ENCODE peak calls at places on chromosomes 7 and 10, in four cellular contexts. C is mesendoderm, R is endothelial cell of umbilical vein, O is neural crest cell. Z is an unnamed sample.

GRCh38 chr7:47314728-47315601 is 266.9 kb downstream of the TNS3 start:
- DNase-seq in C (peak), R (peak), O (no peak), Z (no peak)

GRCh38 chr7:92835851-92836488 is 403 bp downstream of the CDK6 start:
- DNase-seq in C (peak), R (no peak), O (no peak), Z (peak)

GRCh38 chr7:138204285-138204988 is 128.2 kb downstream of the AKR1D1 start:
- DNase-seq in C (no peak), R (peak), O (no peak), Z (no peak)

GRCh38 chr7:18016547-18017444 is 10.8 kb downstream of the PRPS1L1 start:
- DNase-seq in C (peak), R (no peak), O (no peak), Z (no peak)

GRCh38 chr10:119762805-119763798 is 37.3 kb downstream of the INPP5F start:
- DNase-seq in C (no peak), R (no peak), O (no peak), Z (no peak)

GRCh38 chr10:131920151-131920550 is 19.3 kb downstream of the PPP2R2D start:
- DNase-seq in C (no peak), R (no peak), O (no peak), Z (no peak)

GRCh38 chr7:24786941-24787340 is 29.7 kb upstream of the GSDME start:
- DNase-seq in C (peak), R (peak), O (no peak), Z (peak)

GRCh38 chr10:51832652-51833383 is 133.4 kb upstream of the CSTF2T start:
- DNase-seq in C (peak), R (peak), O (no peak), Z (peak)

GRCh38 chr7:4715385-4715770 is 33.3 kb downstream of the FOXK1 start:
- DNase-seq in C (no peak), R (no peak), O (no peak), Z (peak)

GRCh38 chr7:87424075-87424474 is 51.4 kb downstream of the ABCB4 start:
- DNase-seq in C (no peak), R (no peak), O (no peak), Z (no peak)

GRCh38 chr7:128410092-128410665 is 397 bp upstream of the IMPDH1 start:
- DNase-seq in C (peak), R (peak), O (no peak), Z (peak)

GRCh38 chr10:112246-112645 is 23.0 kb upstream of the ZMYND11 start:
- DNase-seq in C (no peak), R (no peak), O (no peak), Z (no peak)

GRCh38 chr10:77297370-77297692 is 340.3 kb downstream of the KCNMA1 start:
- DNase-seq in C (no peak), R (no peak), O (no peak), Z (peak)

GRCh38 chr10:36564433-36564832 is 561.0 kb upstream of the ANKRD30A start:
- DNase-seq in C (no peak), R (no peak), O (no peak), Z (no peak)

GRCh38 chr7:28419717-28420116 is 7.4 kb downstream of the CREB5 start:
- DNase-seq in C (no peak), R (no peak), O (no peak), Z (peak)

GRCh38 chr10:113386005-113386404 is 166.8 kb upstream of the HABP2 start:
- DNase-seq in C (no peak), R (peak), O (no peak), Z (peak)

GRCh38 chr10:47207280-47207613 is 92.8 kb upstream of the GDF10 start:
- DNase-seq in C (no peak), R (no peak), O (no peak), Z (no peak)

GRCh38 chr10:128078136-128078969 is 47.9 kb downstream of the MKI67 start:
- DNase-seq in C (peak), R (peak), O (peak), Z (no peak)

GRCh38 chr7:137454169-137455166 is 110.9 kb upstream of the PTN start:
- DNase-seq in C (peak), R (peak), O (no peak), Z (peak)

GRCh38 chr10:112307631-112308502 is 24.7 kb downstream of the TECTB start:
- DNase-seq in C (peak), R (peak), O (peak), Z (peak)

GRCh38 chr10:113094114-113094486 is 144.1 kb downstream of the TCF7L2 start:
- DNase-seq in C (no peak), R (peak), O (no peak), Z (peak)

GRCh38 chr10:29598861-29599311 is 35.9 kb downstream of the SVIL start:
- DNase-seq in C (no peak), R (no peak), O (no peak), Z (no peak)

GRCh38 chr10:102118867-102119266 is 1.3 kb downstream of the LDB1 start:
- DNase-seq in C (peak), R (peak), O (no peak), Z (peak)

GRCh38 chr7:23530355-23530754 is 1.4 kb downstream of the TRA2A start:
- DNase-seq in C (peak), R (peak), O (no peak), Z (peak)

GRCh38 chr7:28315565-28316420 is 96.5 kb upstream of the CREB5 start:
- DNase-seq in C (peak), R (no peak), O (no peak), Z (no peak)

GRCh38 chr10:32273326-32273725 is 73.6 kb downstream of the EPC1 start:
- DNase-seq in C (no peak), R (no peak), O (no peak), Z (no peak)

GRCh38 chr7:7765422-7765821 is 47.0 kb upstream of the RPA3 start:
- DNase-seq in C (no peak), R (no peak), O (no peak), Z (no peak)

GRCh38 chr7:156639426-156640256 is 933 bp upstream of the RNF32 start:
- DNase-seq in C (no peak), R (no peak), O (no peak), Z (peak)

GRCh38 chr10:17616403-17617030 is 657 bp downstream of the HACD1 start:
- DNase-seq in C (peak), R (peak), O (peak), Z (peak)

GRCh38 chr7:148815612-148816011 is 68.5 kb downstream of the EZH2 start:
- DNase-seq in C (no peak), R (no peak), O (no peak), Z (no peak)

GRCh38 chr7:100731937-100732636 is 1.3 kb upstream of the ZAN start:
- DNase-seq in C (no peak), R (no peak), O (no peak), Z (no peak)

GRCh38 chr10:77965294-77965693 is 38.7 kb upstream of the DLG5 start:
- DNase-seq in C (no peak), R (no peak), O (no peak), Z (no peak)

GRCh38 chr10:119233123-119233820 is 25.9 kb downstream of the GRK5 start:
- DNase-seq in C (no peak), R (peak), O (no peak), Z (peak)

GRCh38 chr10:62047240-62047897 is 145.9 kb downstream of the ARID5B start:
- DNase-seq in C (no peak), R (no peak), O (no peak), Z (no peak)

GRCh38 chr7:4856336-4857056 is 5.3 kb downstream of the PAPOLB start:
- DNase-seq in C (no peak), R (no peak), O (no peak), Z (peak)

GRCh38 chr7:29336851-29337627 is 142.5 kb downstream of the CHN2 start:
- DNase-seq in C (no peak), R (no peak), O (no peak), Z (no peak)